ENCODE peak calls at places on chromosomes 3 and 15, in five cellular contexts. V is RWPE2; I is adrenal gland; N is CD8-positive, alpha-beta memory T cell; Z is heart left ventricle. R is an unnamed sample. For H3K27me3, the result is how much of the 10 kb centered on the place peaks cover.

GRCh38 chr15:85973584-85974347 is 105.9 kb upstream of the AGBL1 start:
- DNase-seq in V (no peak), Z (no peak), I (no peak), N (no peak), R (no peak)

GRCh38 chr3:44509985-44510360 is 32.5 kb upstream of the ZNF445 start:
- DNase-seq in I (peak), V (no peak), N (no peak), Z (no peak), R (no peak)

GRCh38 chr3:45509038-45509767 is 85.3 kb upstream of the LIMD1 start:
- DNase-seq in I (no peak), Z (no peak), N (no peak), V (no peak), R (no peak)

GRCh38 chr3:147333098-147333497 is 73.2 kb downstream of the ZIC4 start:
- DNase-seq in V (no peak), N (no peak), Z (no peak), I (no peak), R (no peak)

GRCh38 chr3:3209057-3209456 is 29.6 kb upstream of the CRBN start:
- DNase-seq in V (no peak), I (no peak), N (no peak), Z (no peak), R (no peak)

GRCh38 chr15:81160312-81161214 is 26.5 kb downstream of the CFAP161 start:
- DNase-seq in V (no peak), I (peak), Z (peak), N (no peak), R (peak)

GRCh38 chr15:68313501-68314390 is 36.2 kb downstream of the FEM1B start:
- DNase-seq in I (no peak), Z (no peak), N (no peak), V (no peak), R (no peak)

GRCh38 chr3:178703268-178703975 is 167.2 kb downstream of the KCNMB2 start:
- DNase-seq in N (no peak), V (no peak), Z (no peak), I (no peak), R (no peak)

GRCh38 chr15:70099966-70100494 is 2.3 kb upstream of the TLE3 start:
- DNase-seq in I (peak), N (no peak), Z (no peak), V (no peak), R (no peak)

GRCh38 chr15:55627730-55628368 is 39.7 kb upstream of the PYGO1 start:
- DNase-seq in I (peak), N (no peak), V (peak), Z (no peak), R (no peak)

GRCh38 chr15:69869881-69870465 is 227.7 kb downstream of the TLE3 start:
- DNase-seq in N (no peak), Z (no peak), V (no peak), I (no peak), R (no peak)

GRCh38 chr3:44862221-44862637 is 517 bp downstream of the TMEM42 start:
- DNase-seq in V (no peak), I (peak), Z (no peak), N (no peak), R (no peak)

GRCh38 chr3:106088270-106088669 is 219.5 kb upstream of the CBLB start:
- DNase-seq in I (no peak), Z (no peak), V (no peak), N (no peak), R (peak)

GRCh38 chr15:42863572-42864239 is 56.9 kb downstream of the TTBK2 start:
- DNase-seq in V (no peak), I (no peak), Z (no peak), N (no peak), R (no peak)

GRCh38 chr3:48285132-48285531 is 44.2 kb downstream of the ZNF589 start:
- DNase-seq in V (no peak), I (no peak), Z (no peak), N (no peak), R (no peak)

GRCh38 chr15:80850941-80851451 is 71.8 kb downstream of the CEMIP start:
- DNase-seq in N (no peak), Z (no peak), I (no peak), V (peak), R (no peak)

DNA sequence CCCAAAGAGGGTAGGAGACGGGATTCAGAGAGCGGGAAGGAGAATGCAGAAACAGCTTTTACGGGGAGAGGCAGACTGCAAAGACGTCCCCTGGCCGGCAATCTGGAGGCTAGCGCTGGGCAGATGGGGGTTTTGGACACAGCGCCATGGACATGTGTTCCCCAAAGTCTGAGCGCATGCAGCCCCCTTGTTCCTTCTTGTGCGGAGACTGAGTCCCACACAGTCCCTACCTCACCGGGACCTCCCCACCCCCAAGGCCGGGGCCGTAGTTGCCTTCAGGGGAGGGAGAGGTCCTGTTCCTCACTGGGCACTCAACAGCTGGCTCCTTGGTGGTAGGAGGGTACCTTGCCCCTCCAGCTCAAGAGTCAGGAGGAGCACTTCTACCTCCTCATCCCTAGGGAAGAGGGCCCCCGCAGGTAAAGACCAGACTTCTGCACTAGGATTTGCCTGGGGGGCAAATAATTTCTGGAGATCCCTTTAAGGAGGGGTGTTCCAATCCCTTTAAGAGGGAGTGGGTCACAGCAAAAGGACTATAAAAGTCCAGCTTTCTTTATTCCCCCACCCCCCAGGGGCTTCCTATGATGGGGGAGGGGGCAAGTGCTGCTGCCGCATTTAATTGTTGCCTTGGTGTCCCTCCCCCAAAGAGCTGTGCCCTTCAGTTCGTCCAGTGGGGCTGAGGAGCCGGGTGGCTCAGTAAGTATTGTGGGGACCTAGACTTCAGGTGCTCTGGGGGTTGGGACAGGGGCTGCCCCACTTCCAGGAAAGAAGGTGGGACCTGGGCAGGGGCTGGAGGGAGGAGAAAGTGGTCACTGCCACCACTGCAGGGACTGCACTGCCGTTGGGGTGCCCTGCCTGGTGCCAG is 3.6 kb upstream of the BAHD1 start:
- DNase-seq in Z (no peak), V (peak), I (no peak), N (no peak), R (no peak)
- H3K27me3 ChIP-seq in Z (under half), V (under half), I (under half), N (under half), R (under half)

DNA sequence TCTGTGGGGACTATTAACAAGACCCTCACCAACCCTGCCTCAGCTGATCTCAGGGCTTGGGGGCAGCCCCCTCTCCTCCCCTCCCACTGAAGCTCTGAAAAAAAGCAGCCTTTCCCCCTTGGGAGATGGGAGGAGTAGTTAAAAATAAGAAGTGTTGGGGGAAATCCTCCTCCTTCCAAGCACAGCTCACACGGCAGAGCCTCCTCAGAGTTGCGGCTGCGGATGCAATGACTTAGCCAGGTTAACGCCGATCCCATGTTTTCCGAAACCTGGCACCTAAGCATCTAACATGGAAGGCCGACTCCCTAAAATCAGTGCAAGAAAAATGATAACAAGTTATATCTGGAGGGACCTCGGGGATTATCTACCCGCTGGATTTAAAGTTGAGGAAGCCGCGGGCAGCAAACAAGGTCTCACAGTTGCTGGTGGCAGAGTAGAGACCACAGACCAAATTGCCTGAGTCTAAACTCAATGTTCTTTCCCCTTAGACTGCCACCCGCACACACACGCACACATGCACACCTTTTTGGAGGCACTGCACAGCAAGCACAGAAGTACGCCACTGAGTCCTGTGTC is 1.1 kb upstream of the TPM1 start:
- DNase-seq in N (no peak), I (no peak), Z (no peak), V (no peak), R (no peak)
- H3K27me3 ChIP-seq in N (under half), I (under half), Z (under half), V (under half), R (under half)

GRCh38 chr3:184240384-184241140 is 8.2 kb downstream of the ALG3 start:
- DNase-seq in N (no peak), V (peak), Z (no peak), I (no peak), R (no peak)
- H3K27me3 ChIP-seq in N (under half), V (under half), Z (under half), I (under half), R (under half)

GRCh38 chr3:126665221-126665936 is 10.5 kb upstream of the TXNRD3 start:
- DNase-seq in N (no peak), I (no peak), Z (no peak), V (no peak), R (no peak)
- H3K27me3 ChIP-seq in N (under half), I (under half), Z (under half), V (under half), R (under half)

GRCh38 chr15:29448320-29448719 is 178.7 kb upstream of the NSMCE3 start:
- DNase-seq in I (no peak), Z (no peak), V (no peak), N (no peak), R (no peak)

GRCh38 chr15:29446480-29446879 is 176.9 kb upstream of the NSMCE3 start:
- DNase-seq in Z (no peak), N (no peak), V (no peak), I (no peak), R (no peak)

GRCh38 chr15:29452881-29453731 is 183.5 kb upstream of the NSMCE3 start:
- DNase-seq in I (no peak), N (no peak), Z (no peak), V (peak), R (no peak)

GRCh38 chr15:29451201-29451781 is 181.7 kb upstream of the NSMCE3 start:
- DNase-seq in I (no peak), Z (peak), N (no peak), V (peak), R (peak)

GRCh38 chr15:29449136-29449535 is 179.5 kb upstream of the NSMCE3 start:
- DNase-seq in Z (no peak), I (no peak), V (peak), N (no peak), R (no peak)
- H3K27me3 ChIP-seq in Z (under half), I (under half), V (under half), N (under half), R (under half)

R was measured in BE2C.